ENCODE peak calls at places on chromosomes 16 and 17, in seven cellular contexts. T is OCI-LY7; P is PC-9; U is A549; A is uterus; J is tibial nerve; G is effector memory CD4-positive, alpha-beta T cell. Y is an unnamed sample. For H3K9me3, the result is how much of the 10 kb centered on the place peaks cover.

GRCh38 chr17:64216385-64217248 is 46.4 kb downstream of the TEX2 start:
- DNase-seq in U (no peak), J (no peak), T (no peak), A (peak), P (no peak), G (no peak), Y (peak)

GRCh38 chr17:81913394-81914102 is 2.3 kb upstream of the PCYT2 start:
- DNase-seq in J (no peak), G (no peak), T (no peak), U (no peak), P (no peak), A (no peak), Y (no peak)

GRCh38 chr16:56041556-56042140 is 149.6 kb upstream of the GNAO1 start:
- DNase-seq in T (peak), G (no peak), J (no peak), U (peak), P (peak), A (no peak), Y (no peak)

GRCh38 chr16:87178977-87179376 is 138.2 kb downstream of the C16orf95 start:
- DNase-seq in A (peak), G (no peak), U (no peak), J (no peak), T (no peak), P (no peak), Y (peak)

GRCh38 chr16:87487361-87487924 is 5.4 kb downstream of the ZCCHC14 start:
- DNase-seq in J (peak), T (no peak), P (no peak), G (no peak), U (no peak), A (no peak), Y (peak)

GRCh38 chr16:78310196-78310595 is 210.7 kb downstream of the WWOX start:
- DNase-seq in P (no peak), A (no peak), T (no peak), J (no peak), G (no peak), U (no peak), Y (no peak)

GRCh38 chr17:82920715-82921114 is 80.9 kb upstream of the ZNF750 start:
- DNase-seq in P (no peak), T (no peak), U (no peak), J (no peak), A (no peak), G (no peak), Y (no peak)

GRCh38 chr17:31457391-31458234 is 66.1 kb downstream of the RAB11FIP4 start:
- DNase-seq in U (no peak), G (no peak), P (no peak), J (no peak), T (no peak), A (no peak), Y (no peak)

GRCh38 chr16:75406943-75407342 is 26.4 kb downstream of the CFDP1 start:
- DNase-seq in U (no peak), T (no peak), G (no peak), P (no peak), A (no peak), J (no peak), Y (no peak)

GRCh38 chr17:57557793-57558681 is 187.1 kb downstream of the CCDC182 start:
- DNase-seq in G (no peak), A (no peak), J (no peak), P (peak), T (peak), U (peak), Y (peak)

GRCh38 chr16:67296422-67296821 is 17.1 kb downstream of the PLEKHG4 start:
- DNase-seq in P (peak), U (no peak), A (no peak), T (no peak), J (no peak), G (no peak), Y (peak)

GRCh38 chr17:15348030-15348429 is 6.6 kb upstream of the TEKT3 start:
- DNase-seq in G (no peak), P (no peak), J (no peak), U (peak), T (no peak), A (peak), Y (peak)

GRCh38 chr17:50493744-50494143 is 14.5 kb upstream of the MYCBPAP start:
- DNase-seq in J (no peak), T (no peak), G (no peak), P (no peak), A (no peak), U (no peak), Y (no peak)

GRCh38 chr17:37220609-37220953 is 155.2 kb upstream of the C17orf78 start:
- DNase-seq in J (no peak), G (no peak), T (peak), A (no peak), P (no peak), U (peak), Y (peak)

GRCh38 chr17:40025991-40026815 is 11.0 kb downstream of the CSF3 start:
- DNase-seq in T (no peak), U (no peak), G (peak), P (peak), A (no peak), J (no peak), Y (peak)

GRCh38 chr16:9597967-9598730 is 506.7 kb downstream of the HAPSTR1 start:
- DNase-seq in J (no peak), U (no peak), G (no peak), A (no peak), T (no peak), P (no peak), Y (no peak)

GRCh38 chr17:80409626-80410025 is 5.3 kb upstream of the ENDOV start:
- DNase-seq in T (no peak), U (no peak), A (no peak), P (no peak), G (no peak), J (no peak), Y (no peak)

GRCh38 chr16:57271867-57272495 is 12.5 kb downstream of the PLLP start:
- DNase-seq in P (no peak), J (no peak), U (no peak), T (no peak), A (no peak), G (no peak), Y (no peak)

GRCh38 chr17:42541041-42541833 is 5.2 kb downstream of the NAGLU start:
- DNase-seq in U (no peak), G (no peak), T (no peak), J (no peak), A (no peak), P (peak), Y (no peak)

GRCh38 chr16:84062734-84063640 is 20.4 kb upstream of the SLC38A8 start:
- DNase-seq in T (peak), J (peak), U (peak), A (peak), P (peak), G (peak), Y (peak)

GRCh38 chr16:50463581-50464324 is 84.4 kb upstream of the NKD1 start:
- DNase-seq in G (no peak), J (no peak), P (no peak), U (no peak), A (no peak), T (no peak), Y (no peak)

GRCh38 chr16:84091460-84091859 is 25.3 kb downstream of the MBTPS1 start:
- DNase-seq in T (peak), G (no peak), U (no peak), P (no peak), A (no peak), J (no peak), Y (no peak)

GRCh38 chr17:48555183-48555615 is 10.3 kb upstream of the HOXB2 start:
- DNase-seq in A (peak), J (no peak), T (no peak), P (peak), G (no peak), U (peak), Y (peak)

GRCh38 chr16:71658771-71659170 is 32.8 kb downstream of the MARVELD3 start:
- DNase-seq in P (no peak), U (no peak), G (no peak), J (no peak), T (no peak), A (no peak), Y (no peak)

GRCh38 chr16:52912565-52913173 is 140.0 kb downstream of the CHD9NB start:
- DNase-seq in A (no peak), G (no peak), U (peak), J (peak), T (peak), P (no peak), Y (peak)

GRCh38 chr17:13851889-13852288 is 217.4 kb upstream of the COX10 start:
- DNase-seq in G (no peak), U (no peak), T (no peak), A (no peak), J (no peak), P (no peak), Y (no peak)

GRCh38 chr16:998211-998610 is 16.6 kb downstream of the SOX8 start:
- DNase-seq in T (no peak), U (no peak), J (no peak), A (no peak), P (no peak), G (no peak), Y (no peak)
- H3K9me3 ChIP-seq in T (under half), U (under half), J (under half), A (under half), P (under half), G (under half), Y (under half)

GRCh38 chr16:4327386-4327781 is 11.5 kb downstream of the GLIS2 start:
- DNase-seq in J (no peak), G (no peak), T (no peak), A (no peak), U (no peak), P (no peak), Y (no peak)
- H3K4me3 ChIP-seq in J (peak), G (no peak), T (peak), A (peak), U (no peak), P (no peak), Y (no peak)

DNA sequence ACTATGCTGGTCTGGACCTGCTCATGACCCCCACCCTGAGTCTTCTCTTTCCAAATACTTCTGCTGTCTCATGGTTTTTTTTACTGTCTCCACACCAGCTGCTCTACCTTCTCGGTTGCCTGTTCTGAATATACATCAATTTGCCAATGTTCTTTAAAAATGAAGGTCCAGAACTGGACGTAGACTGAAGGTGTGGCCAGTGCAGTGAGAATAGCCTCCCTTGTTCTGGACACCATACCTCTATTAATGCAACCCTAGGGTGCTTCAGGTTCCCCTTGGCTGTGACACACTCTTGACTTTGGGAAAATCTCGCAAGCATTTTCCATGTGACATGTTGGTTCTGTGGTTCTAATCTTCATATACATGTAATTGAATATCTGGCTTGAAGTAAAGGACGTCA is 15.3 kb upstream of the IL21R start:
- DNase-seq in P (no peak), A (no peak), G (no peak), J (no peak), U (no peak), T (no peak), Y (no peak)
- H3K9me3 ChIP-seq in P (under half), A (under half), G (under half), J (under half), U (under half), T (under half), Y (under half)

GRCh38 chr16:81275064-81275532 is 36.6 kb downstream of the BCO1 start:
- DNase-seq in U (no peak), T (no peak), G (no peak), J (no peak), A (no peak), P (no peak), Y (no peak)
- H3K4me3 ChIP-seq in U (no peak), T (no peak), G (no peak), J (no peak), A (no peak), P (no peak), Y (no peak)

GRCh38 chr16:3292604-3293003 is 9.3 kb downstream of the ZNF263 start:
- DNase-seq in U (no peak), G (no peak), J (no peak), A (no peak), T (no peak), P (no peak), Y (no peak)

GRCh38 chr16:3289998-3290673 is 6.8 kb downstream of the ZNF263 start:
- DNase-seq in G (no peak), A (no peak), J (no peak), T (no peak), U (peak), P (no peak), Y (no peak)

GRCh38 chr16:3295783-3296182 is 9.4 kb downstream of the TIGD7 start:
- DNase-seq in U (no peak), A (no peak), T (no peak), G (no peak), P (no peak), J (no peak), Y (no peak)

DNA sequence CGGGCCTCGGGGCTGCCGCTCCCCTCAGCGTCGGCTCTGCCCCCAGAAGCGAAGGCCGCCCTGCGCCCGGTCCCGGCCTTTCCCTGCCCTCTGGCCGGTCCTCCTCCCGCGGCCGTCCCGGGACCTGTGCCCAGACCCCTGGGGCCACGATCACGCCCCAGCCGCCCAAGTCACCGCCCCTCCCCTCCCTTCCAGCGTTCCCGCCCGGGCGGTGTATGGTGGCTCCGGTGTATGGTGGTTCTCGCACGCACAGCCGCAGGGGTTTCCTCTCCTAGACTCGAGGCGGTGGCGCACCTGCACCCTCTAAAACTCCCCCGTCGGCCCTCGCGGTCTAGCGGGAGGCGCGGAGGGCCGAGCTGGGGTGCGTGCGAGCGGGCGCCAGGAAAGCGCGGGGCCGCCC is 10.0 kb downstream of the TIGD7 start:
- DNase-seq in A (no peak), J (no peak), T (no peak), U (no peak), P (no peak), G (no peak), Y (no peak)
- H3K9me3 ChIP-seq in A (under half), J (under half), T (under half), U (half or more), P (half or more), G (under half), Y (under half)

DNA sequence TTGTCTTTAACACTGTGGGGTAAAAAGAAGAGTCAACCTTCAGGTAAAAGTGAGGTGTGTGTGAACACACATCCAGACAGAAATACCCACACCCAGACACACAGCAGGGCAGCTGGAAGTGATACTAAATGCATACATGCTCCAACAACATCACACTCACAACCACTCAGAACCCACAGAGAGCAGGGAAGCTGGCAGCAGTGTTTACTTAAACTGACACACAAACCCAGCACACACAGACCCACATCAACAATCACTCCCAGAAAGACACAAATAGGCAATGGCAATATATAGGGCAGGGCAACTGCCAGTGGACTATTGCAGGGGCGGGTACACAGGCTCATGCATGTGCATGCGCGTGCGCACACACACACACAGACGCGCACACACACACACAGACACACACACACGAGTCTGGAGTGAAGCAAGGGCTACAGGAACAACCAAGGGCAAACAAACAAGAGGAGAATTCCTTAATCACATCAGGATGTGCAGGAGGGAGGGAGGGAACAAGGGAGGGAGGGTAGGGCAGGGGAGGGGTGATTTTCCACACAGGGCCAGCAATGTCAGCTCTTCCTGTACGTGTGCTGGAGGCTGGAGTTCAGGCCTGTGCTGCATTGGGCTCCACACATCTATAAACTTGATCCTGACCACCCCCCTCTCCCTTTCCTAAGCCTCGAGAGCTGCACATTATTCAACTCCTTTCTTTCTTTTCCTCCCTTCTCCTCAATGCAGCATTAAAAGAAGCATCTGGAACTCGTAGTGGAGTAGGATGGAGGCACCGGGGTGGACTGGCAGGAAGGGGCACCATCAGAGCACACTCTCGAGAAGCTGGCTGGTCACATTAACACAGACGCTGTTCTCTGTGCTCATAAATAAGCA is 30.1 kb downstream of the HIC1 start:
- DNase-seq in A (peak), G (no peak), P (peak), T (no peak), J (peak), U (peak), Y (peak)
- H3K4me3 ChIP-seq in A (no peak), G (no peak), P (peak), T (no peak), J (no peak), U (no peak), Y (no peak)